ENCODE peak calls at places on chromosome 7, in five cellular contexts. W is ureter; H is B cell; G is NB4; Q is NK-92 treated with Interleukin-12 subunit alpha and Interleukin-12 subunit beta, amount 100 ng/mL, for 24 hours. J is an unnamed sample.

GRCh38 chr7:152968003-152968402 is 208.5 kb downstream of the ACTR3B start:
- DNase-seq in W (no peak), H (no peak), G (no peak), Q (no peak), J (no peak)

GRCh38 chr7:2247141-2247985 is 5.3 kb downstream of the NUDT1 start:
- DNase-seq in W (no peak), H (no peak), G (peak; percentile 59), Q (no peak), J (no peak)

GRCh38 chr7:151087247-151088018 is 1.2 kb downstream of the AGAP3 start:
- DNase-seq in W (no peak), H (no peak), G (peak; percentile 83), Q (peak; percentile 62), J (no peak)

GRCh38 chr7:128217030-128217805 is 23.9 kb upstream of the LEP start:
- DNase-seq in W (no peak), H (no peak), G (peak; percentile 94), Q (no peak), J (no peak)

GRCh38 chr7:22481726-22482125 is 18.3 kb downstream of the STEAP1B start:
- DNase-seq in W (no peak), H (peak; percentile 52), G (peak; percentile 33), Q (no peak), J (no peak)

GRCh38 chr7:114874170-114874569 is 47.7 kb upstream of the MDFIC start:
- DNase-seq in W (no peak), H (no peak), G (no peak), Q (no peak), J (no peak)

GRCh38 chr7:86391813-86392212 is 251.9 kb upstream of the GRM3 start:
- DNase-seq in W (no peak), H (no peak), G (no peak), Q (no peak), J (no peak)

GRCh38 chr7:81816312-81816711 is 46.5 kb upstream of the HGF start:
- DNase-seq in W (no peak), H (no peak), G (no peak), Q (no peak), J (no peak)

GRCh38 chr7:91826377-91826776 is 54.1 kb downstream of the MTERF1 start:
- DNase-seq in W (no peak), H (no peak), G (no peak), Q (no peak), J (no peak)

J was measured in SJSA1.